ENCODE peak calls at places on chromosomes 5 and 9, in nine cellular contexts. R, A, N, H, G, Q, I, K and M are unnamed samples.

GRCh38 chr9:128833696-128834095 is 4.1 kb upstream of the SPOUT1 start:
- DNase-seq in R (no peak), A (peak; percentile 4), N (no peak), H (peak; percentile 34), G (no peak), Q (no peak), I (no peak), K (no peak), M (no peak)

GRCh38 chr9:81461196-81461595 is 228.2 kb downstream of the TLE1 start:
- DNase-seq in R (no peak), A (no peak), N (peak; percentile 36), H (no peak), G (no peak), Q (peak; percentile 56), I (peak; percentile 30), K (no peak), M (no peak)

GRCh38 chr9:76403352-76403751 is 9.1 kb upstream of the RFK start:
- DNase-seq in R (no peak), A (peak; percentile 36), N (peak; percentile 90), H (no peak), G (no peak), Q (peak; percentile 90), I (peak; percentile 91), K (peak; percentile 48), M (no peak)

GRCh38 chr5:102891175-102891574 is 136.1 kb downstream of the PAM start:
- DNase-seq in R (no peak), A (no peak), N (no peak), H (no peak), G (no peak), Q (no peak), I (no peak), K (no peak), M (no peak)

GRCh38 chr9:110758201-110758600 is 89.6 kb downstream of the MUSK start:
- DNase-seq in R (no peak), A (no peak), N (no peak), H (no peak), G (no peak), Q (no peak), I (no peak), K (no peak), M (no peak)

GRCh38 chr5:29758986-29759421 is 1434.5 kb upstream of the CDH6 start:
- DNase-seq in R (no peak), A (no peak), N (no peak), H (no peak), G (no peak), Q (no peak), I (no peak), K (no peak), M (no peak)

GRCh38 chr9:88747768-88748167 is 212.8 kb downstream of the NXNL2 start:
- DNase-seq in R (no peak), A (no peak), N (peak; percentile 91), H (no peak), G (no peak), Q (peak; percentile 93), I (peak; percentile 92), K (no peak), M (no peak)

GRCh38 chr5:166899343-166899742 is 1392.1 kb upstream of the WWC1 start:
- DNase-seq in R (no peak), A (no peak), N (no peak), H (no peak), G (no peak), Q (no peak), I (no peak), K (no peak), M (no peak)

GRCh38 chr5:138502121-138502520 is 36.8 kb downstream of the EGR1 start:
- DNase-seq in R (no peak), A (no peak), N (no peak), H (no peak), G (no peak), Q (no peak), I (no peak), K (no peak), M (no peak)

GRCh38 chr5:80408976-80409926 is 1.4 kb downstream of the ZFYVE16 start:
- DNase-seq in R (no peak), A (no peak), N (peak; percentile 26), H (no peak), G (no peak), Q (peak; percentile 29), I (peak; percentile 19), K (no peak), M (no peak)

GRCh38 chr9:118529210-118529609 is 825.0 kb downstream of the TLR4 start:
- DNase-seq in R (no peak), A (no peak), N (peak; percentile 21), H (no peak), G (no peak), Q (peak; percentile 4), I (peak; percentile 1), K (no peak), M (no peak)

GRCh38 chr9:96020300-96020821 is 144.9 kb downstream of the ERCC6L2 start:
- DNase-seq in R (no peak), A (no peak), N (no peak), H (no peak), G (no peak), Q (no peak), I (no peak), K (no peak), M (no peak)

DNA sequence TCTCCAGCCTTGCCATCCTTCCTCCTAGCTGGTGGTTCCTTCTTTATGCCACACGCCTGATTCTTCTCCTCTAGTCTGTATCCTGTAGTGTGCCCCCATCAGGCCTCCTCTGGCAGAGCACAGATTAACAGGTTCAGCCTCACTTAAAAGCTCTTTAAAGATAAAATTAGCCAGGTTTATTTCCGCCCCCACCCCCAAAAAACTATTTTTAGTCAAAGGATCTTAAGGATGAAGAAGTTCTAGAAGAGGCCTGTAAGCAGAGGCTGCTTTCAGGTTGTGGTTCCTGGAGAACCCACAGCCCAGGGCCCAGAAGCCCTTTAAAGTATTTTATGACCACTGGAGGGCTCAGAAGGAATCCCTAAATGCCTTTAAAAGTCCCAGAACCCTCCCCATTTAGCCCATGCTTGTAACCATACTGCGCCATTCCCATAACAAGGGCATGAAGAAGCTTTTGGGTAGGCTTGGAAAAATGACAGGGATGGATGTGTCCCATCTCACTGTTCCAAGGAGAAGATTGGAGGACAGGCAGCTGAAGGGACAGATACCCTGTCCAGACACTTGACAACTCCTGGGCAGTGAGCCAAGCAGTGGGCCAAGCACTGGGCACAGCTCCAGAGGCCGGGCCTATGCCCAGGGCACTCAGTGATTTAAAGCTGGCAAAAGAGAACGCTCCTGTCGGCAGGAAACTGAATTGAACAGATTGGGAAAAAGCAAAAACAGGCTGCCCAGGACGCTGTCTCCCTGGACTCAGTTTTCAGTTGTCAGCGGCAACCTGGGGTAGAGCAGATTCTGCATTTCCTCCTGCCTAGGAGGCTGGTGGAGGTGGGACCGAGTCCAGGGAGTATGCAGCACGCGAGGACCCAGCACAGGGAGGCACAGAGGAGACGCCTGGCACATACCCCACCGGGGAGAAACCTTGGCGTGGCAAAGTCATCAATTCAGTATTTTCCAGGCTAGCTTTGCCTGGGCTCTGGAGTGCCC is 106.3 kb upstream of the SSBP2 start:
- DNase-seq in R (peak; percentile 83), A (no peak), N (peak; percentile 21), H (peak; percentile 79), G (peak; percentile 86), Q (no peak), I (peak; percentile 38), K (no peak), M (no peak)
- TF ChIP-seq CTCF in R (peak; percentile 42), A (no peak), N (peak; percentile 25), H (peak; percentile 6), G (no peak), Q (peak; percentile 33), I (peak; percentile 18), K (peak; percentile 38), M (peak; percentile 49)

GRCh38 chr9:87115790-87116189 is 168.5 kb upstream of the GAS1 start:
- DNase-seq in R (no peak), A (no peak), N (no peak), H (no peak), G (no peak), Q (peak; percentile 38), I (peak; percentile 82), K (no peak), M (no peak)

GRCh38 chr9:87112656-87113055 is 165.3 kb upstream of the GAS1 start:
- DNase-seq in R (no peak), A (no peak), N (peak; percentile 62), H (no peak), G (no peak), Q (peak; percentile 54), I (peak; percentile 63), K (no peak), M (no peak)

GRCh38 chr9:87116492-87116891 is 169.2 kb upstream of the GAS1 start:
- DNase-seq in R (peak; percentile 13), A (no peak), N (no peak), H (no peak), G (no peak), Q (no peak), I (no peak), K (no peak), M (no peak)

GRCh38 chr9:87111010-87111409 is 163.7 kb upstream of the GAS1 start:
- DNase-seq in R (no peak), A (no peak), N (no peak), H (no peak), G (no peak), Q (no peak), I (no peak), K (no peak), M (no peak)

DNA sequence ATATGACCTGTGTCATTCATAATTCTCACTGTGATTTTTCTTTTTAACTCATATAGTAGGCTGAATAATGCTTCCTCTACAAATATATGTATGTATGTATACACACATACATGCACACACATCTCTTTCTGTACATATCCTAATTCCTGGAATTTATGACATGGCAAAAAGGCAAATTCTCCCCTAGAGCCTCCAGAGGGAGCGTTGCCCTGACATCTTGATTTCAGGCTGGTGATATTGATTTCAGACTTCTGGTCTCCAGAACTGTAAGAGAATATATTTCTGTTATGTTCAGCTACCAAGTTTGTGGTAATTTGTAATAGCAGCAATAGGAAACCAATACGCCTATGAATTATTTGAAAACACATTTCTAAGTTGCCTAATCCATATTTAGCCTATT is 166.6 kb upstream of the GAS1 start:
- DNase-seq in R (no peak), A (no peak), N (no peak), H (no peak), G (no peak), Q (no peak), I (no peak), K (no peak), M (no peak)
- TF ChIP-seq CTCF in R (no peak), A (no peak), N (no peak), H (no peak), G (no peak), Q (no peak), I (no peak), K (no peak), M (no peak)

DNA sequence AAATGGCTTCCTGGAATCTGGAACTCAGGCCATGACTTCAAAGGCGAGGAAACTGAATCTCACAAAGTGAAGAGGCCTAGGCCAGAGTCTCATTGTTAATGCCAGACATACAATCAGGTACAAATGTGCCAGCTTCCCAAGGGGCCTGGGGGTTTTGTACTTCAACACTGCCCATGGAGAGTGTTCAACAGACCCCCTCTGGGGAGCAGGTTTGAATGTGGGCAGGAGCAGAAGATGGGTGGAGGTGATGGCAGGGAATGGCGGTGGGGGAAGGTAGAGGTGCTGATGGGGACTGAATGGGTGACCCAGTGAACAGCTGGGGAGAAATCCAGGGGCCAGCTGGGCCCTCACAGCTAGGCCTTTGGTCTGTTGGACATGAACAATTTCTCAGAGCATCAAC is 12.0 kb downstream of the FOXI1 start:
- DNase-seq in R (no peak), A (no peak), N (no peak), H (no peak), G (no peak), Q (no peak), I (no peak), K (no peak), M (no peak)
- TF ChIP-seq CTCF in R (no peak), A (no peak), N (no peak), H (no peak), G (no peak), Q (no peak), I (no peak), K (no peak), M (no peak)

GRCh38 chr5:132283423-132284043 is 10.7 kb upstream of the SLC22A4 start:
- DNase-seq in R (no peak), A (no peak), N (peak; percentile 69), H (no peak), G (peak; percentile 64), Q (peak; percentile 79), I (peak; percentile 73), K (no peak), M (no peak)
- TF ChIP-seq CTCF in R (peak; percentile 67), A (peak; percentile 18), N (peak; percentile 56), H (no peak), G (peak; percentile 69), Q (peak; percentile 62), I (peak; percentile 68), K (no peak), M (peak; percentile 50)